ENCODE peak calls at places on chromosome 10, in five cellular contexts. D is K562, R is A549, I is stomach, X is sigmoid colon. K is an unnamed sample.
A peak's percentile ranks its signal among the peaks of the same experiment; 100 is the strongest.

GRCh38 chr10:8369666-8370065 is 315.2 kb downstream of the GATA3 start:
- DNase-seq in D (no peak), I (no peak), X (no peak), R (peak; percentile 47), K (no peak)

GRCh38 chr10:24951201-24952145 is 933 bp downstream of the PRTFDC1 start:
- DNase-seq in X (no peak), I (peak; percentile 34), R (peak; percentile 46), D (peak; percentile 25), K (no peak)

GRCh38 chr10:124539935-124540641 is 78.5 kb downstream of the LHPP start:
- DNase-seq in D (peak; percentile 67), X (peak; percentile 84), I (peak; percentile 64), R (peak; percentile 28), K (peak; percentile 66)

GRCh38 chr10:7311256-7312178 is 99.3 kb downstream of the SFMBT2 start:
- DNase-seq in R (peak; percentile 94), D (no peak), I (no peak), X (no peak), K (no peak)

GRCh38 chr10:36634916-36635315 is 490.5 kb upstream of the ANKRD30A start:
- DNase-seq in I (no peak), X (no peak), R (no peak), D (no peak), K (no peak)

GRCh38 chr10:86960003-86960862 is 1.8 kb downstream of the SNCG start:
- DNase-seq in R (peak; percentile 84), D (peak; percentile 85), X (no peak), I (no peak), K (no peak)

GRCh38 chr10:106515206-106515790 is 649.2 kb downstream of the SORCS1 start:
- DNase-seq in D (no peak), R (no peak), X (no peak), I (no peak), K (no peak)

GRCh38 chr10:119250641-119251314 is 43.4 kb downstream of the GRK5 start:
- DNase-seq in X (no peak), R (peak; percentile 66), D (no peak), I (no peak), K (no peak)

GRCh38 chr10:13816195-13816926 is 229.6 kb downstream of the PRPF18 start:
- DNase-seq in I (peak; percentile 88), D (no peak), R (no peak), X (peak; percentile 86), K (peak; percentile 55)

GRCh38 chr10:52632591-52632990 is 140.0 kb downstream of the MBL2 start:
- DNase-seq in D (no peak), X (no peak), I (no peak), R (no peak), K (no peak)

GRCh38 chr10:103551619-103552602 is 58.4 kb downstream of the NEURL1 start:
- DNase-seq in D (no peak), R (no peak), X (peak; percentile 65), I (no peak), K (no peak)

GRCh38 chr10:120606051-120606764 is 149.2 kb downstream of the PLPP4 start:
- DNase-seq in R (no peak), I (no peak), D (no peak), X (no peak), K (no peak)

GRCh38 chr10:95504187-95504800 is 56.9 kb downstream of the SORBS1 start:
- DNase-seq in I (no peak), D (peak; percentile 28), X (no peak), R (no peak), K (no peak)

GRCh38 chr10:114352653-114353298 is 51.5 kb downstream of the AFAP1L2 start:
- DNase-seq in X (no peak), R (peak; percentile 30), I (no peak), D (peak; percentile 29), K (no peak)

GRCh38 chr10:80498833-80499671 is 38.6 kb upstream of the SH2D4B start:
- DNase-seq in R (peak; percentile 94), X (peak; percentile 99), D (no peak), I (peak; percentile 81), K (peak; percentile 93)

GRCh38 chr10:50369931-50370330 is 118.6 kb upstream of the ASAH2 start:
- DNase-seq in X (no peak), R (no peak), I (no peak), D (no peak), K (no peak)

GRCh38 chr10:71141528-71141927 is 70.8 kb upstream of the UNC5B start:
- DNase-seq in X (no peak), R (no peak), I (no peak), D (no peak), K (no peak)

GRCh38 chr10:97327348-97328294 is 6.9 kb downstream of the FRAT2 start:
- DNase-seq in X (no peak), R (peak; percentile 88), D (peak; percentile 20), I (peak; percentile 40), K (no peak)

GRCh38 chr10:16828731-16829175 is 11.5 kb upstream of the RSU1 start:
- DNase-seq in D (no peak), I (no peak), R (no peak), X (no peak), K (no peak)

GRCh38 chr10:92590623-92591549 is 2.0 kb upstream of the KIF11 start:
- DNase-seq in I (no peak), D (peak; percentile 53), R (peak; percentile 77), X (no peak), K (peak; percentile 72)

GRCh38 chr10:118569241-118569881 is 26.1 kb downstream of the PRLHR start:
- DNase-seq in I (no peak), D (no peak), X (no peak), R (no peak), K (no peak)

GRCh38 chr10:70376436-70377378 is 5.7 kb downstream of the LRRC20 start:
- DNase-seq in I (no peak), R (no peak), D (no peak), X (no peak), K (no peak)

GRCh38 chr10:69869291-69869841 is 67.7 kb downstream of the COL13A1 start:
- DNase-seq in D (no peak), I (peak; percentile 66), X (no peak), R (no peak), K (no peak)

DNA sequence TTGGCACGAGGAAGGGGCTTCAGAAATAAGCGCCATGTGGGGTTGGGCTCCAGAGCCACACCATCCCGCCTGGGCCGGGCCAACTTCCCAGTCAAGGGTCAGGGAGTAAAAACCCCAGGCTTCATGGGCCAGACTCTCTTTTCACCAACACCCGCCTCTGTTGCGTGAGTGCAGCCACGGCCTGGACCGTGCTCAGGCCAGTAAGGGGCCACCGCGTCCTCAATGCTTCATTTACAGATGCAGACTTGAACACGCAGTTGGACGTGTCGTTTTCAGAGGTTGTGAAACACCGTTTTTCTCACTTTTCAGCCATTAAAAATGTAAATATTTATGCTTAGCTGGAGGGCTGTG is 161.0 kb downstream of the WDR37 start:
- DNase-seq in X (no peak), D (no peak), R (no peak), I (no peak), K (no peak)
- H3K9me3 ChIP-seq in X (no peaks in the 10 kb centered on the region), D (no peaks in the 10 kb centered on the region), R (peaks cover 2% of the 10 kb centered on the region), I (no peaks in the 10 kb centered on the region), K (no peaks in the 10 kb centered on the region)

GRCh38 chr10:63129888-63130287 is 3.2 kb upstream of the NRBF2 start:
- DNase-seq in D (no peak), X (no peak), R (no peak), I (no peak), K (no peak)

GRCh38 chr10:63137306-63137705 is 4.2 kb downstream of the NRBF2 start:
- DNase-seq in X (no peak), I (no peak), D (no peak), R (no peak), K (no peak)

GRCh38 chr10:63133787-63134557 is 844 bp downstream of the NRBF2 start:
- DNase-seq in R (no peak), X (peak; percentile 70), I (peak; percentile 48), D (no peak), K (no peak)

GRCh38 chr10:63132651-63133055 is 475 bp upstream of the NRBF2 start:
- DNase-seq in X (no peak), I (no peak), D (no peak), R (no peak), K (no peak)

GRCh38 chr10:63133056-63133786 is at the start of gene NRBF2:
- DNase-seq in I (peak; percentile 98), R (peak; percentile 99), X (peak; percentile 99), D (peak; percentile 98), K (peak; percentile 95)
- TF ChIP-seq EP300 in I (peak; percentile 50), R (no peak), X (no peak), D (no peak), K (peak; percentile 25)

DNA sequence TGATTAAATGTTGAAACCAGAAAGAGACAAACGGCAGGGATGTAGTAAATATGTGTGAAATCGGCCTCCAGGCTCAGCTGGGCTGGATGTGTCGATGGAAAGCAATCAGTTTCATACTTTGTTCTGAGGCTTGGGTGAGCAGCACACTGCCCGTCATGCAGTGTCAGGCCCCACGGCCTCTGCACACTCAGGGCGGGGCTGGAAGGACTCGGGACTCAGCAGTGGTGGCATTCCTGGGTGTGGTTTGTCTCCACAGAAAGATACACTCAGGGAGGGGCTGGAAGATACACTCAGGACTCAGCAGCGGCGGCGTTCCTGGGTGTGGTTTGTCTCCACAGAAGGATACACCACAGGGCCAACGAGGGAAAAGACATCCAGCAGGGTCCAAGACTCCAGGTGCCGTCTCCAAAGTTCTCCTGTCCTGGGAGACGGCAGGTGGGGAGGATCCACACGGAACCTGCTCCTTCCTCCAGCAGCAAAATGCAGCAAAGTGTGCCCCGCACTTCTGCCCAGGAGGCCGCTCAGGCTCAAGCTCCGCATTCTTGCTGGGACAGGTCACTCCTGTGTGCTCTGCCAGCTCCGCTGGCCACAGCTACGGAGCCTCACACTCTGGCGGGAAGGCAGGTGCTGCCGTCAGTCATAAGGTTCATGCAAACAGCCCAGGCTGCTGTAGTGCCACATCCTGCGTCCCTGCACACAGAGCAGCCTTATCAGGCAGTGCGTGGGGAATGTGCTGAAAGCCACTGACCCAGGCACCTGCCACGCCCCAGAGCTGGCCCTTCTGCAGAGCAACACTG is 22.2 kb downstream of the ADGRA1 start:
- DNase-seq in R (peak; percentile 32), I (peak; percentile 83), X (no peak), D (no peak), K (no peak)
- H3K9me3 ChIP-seq in R (peaks cover 16% of the 10 kb centered on the region), I (peaks cover 26% of the 10 kb centered on the region), X (peaks cover 15% of the 10 kb centered on the region), D (no peaks in the 10 kb centered on the region), K (peaks cover 14% of the 10 kb centered on the region)

GRCh38 chr10:89701238-89702120 is at the start of gene KIF20B:
- DNase-seq in X (peak; percentile 96), I (peak; percentile 96), D (peak; percentile 90), R (peak; percentile 96), K (peak; percentile 84)
- TF ChIP-seq EP300 in X (no peak), I (no peak), D (no peak), R (no peak), K (peak; percentile 84)

K was measured in tibial nerve.